ENCODE peak calls at places on chromosomes 2 and 18, in ten cellular contexts. A, G, F, R, D, P, O, I, V and Z are unnamed samples.

GRCh38 chr18:37564796-37565137 is 831 bp downstream of the CELF4 start:
- DNase-seq in A (no peak), G (peak), F (no peak), R (no peak), D (no peak), P (peak), O (no peak), I (peak), V (no peak), Z (peak)

GRCh38 chr2:66839551-66840320 is 404.8 kb downstream of the MEIS1 start:
- DNase-seq in A (no peak), G (no peak), F (no peak), R (no peak), D (no peak), P (peak), O (peak), I (no peak), V (no peak), Z (peak)

GRCh38 chr2:132849118-132849517 is 179.1 kb upstream of the LYPD1 start:
- DNase-seq in A (no peak), G (no peak), F (no peak), R (no peak), D (no peak), P (peak), O (no peak), I (no peak), V (no peak), Z (no peak)

GRCh38 chr2:64454316-64455030 is 511 bp downstream of the LGALSL start:
- DNase-seq in A (peak), G (peak), F (peak), R (no peak), D (no peak), P (peak), O (no peak), I (peak), V (peak), Z (peak)

GRCh38 chr2:37378411-37378810 is 34.0 kb downstream of the QPCT start:
- DNase-seq in A (no peak), G (no peak), F (no peak), R (no peak), D (no peak), P (peak), O (no peak), I (no peak), V (no peak), Z (no peak)

GRCh38 chr2:181396575-181397062 is 60.6 kb upstream of the ITGA4 start:
- DNase-seq in A (no peak), G (no peak), F (no peak), R (no peak), D (no peak), P (no peak), O (peak), I (no peak), V (no peak), Z (no peak)

GRCh38 chr2:127437781-127438726 is 19.8 kb downstream of the PROC start:
- DNase-seq in A (no peak), G (no peak), F (no peak), R (no peak), D (no peak), P (no peak), O (no peak), I (peak), V (no peak), Z (no peak)

GRCh38 chr2:71070294-71071025 is 2.0 kb downstream of the NAGK start:
- DNase-seq in A (peak), G (no peak), F (no peak), R (no peak), D (no peak), P (peak), O (no peak), I (no peak), V (peak), Z (no peak)

GRCh38 chr2:172969609-172970008 is 106.0 kb upstream of the MAP3K20 start:
- DNase-seq in A (no peak), G (no peak), F (no peak), R (no peak), D (no peak), P (no peak), O (no peak), I (no peak), V (no peak), Z (no peak)

GRCh38 chr2:105398522-105399206 is at the start of gene FHL2:
- DNase-seq in A (peak), G (peak), F (peak), R (peak), D (peak), P (peak), O (no peak), I (peak), V (no peak), Z (peak)

GRCh38 chr2:68812256-68812655 is 58.9 kb downstream of the BMP10 start:
- DNase-seq in A (no peak), G (no peak), F (no peak), R (no peak), D (no peak), P (no peak), O (no peak), I (no peak), V (no peak), Z (no peak)

GRCh38 chr2:45816273-45816672 is 164.8 kb downstream of the PRKCE start:
- DNase-seq in A (no peak), G (no peak), F (no peak), R (no peak), D (no peak), P (peak), O (no peak), I (no peak), V (no peak), Z (peak)

GRCh38 chr2:37885329-37885993 is 39.6 kb upstream of the RMDN2 start:
- DNase-seq in A (no peak), G (no peak), F (no peak), R (no peak), D (no peak), P (no peak), O (no peak), I (no peak), V (no peak), Z (no peak)

GRCh38 chr18:23054553-23054952 is 80.7 kb upstream of the CABLES1 start:
- DNase-seq in A (no peak), G (no peak), F (no peak), R (no peak), D (no peak), P (no peak), O (no peak), I (no peak), V (no peak), Z (no peak)

GRCh38 chr18:36348331-36348730 is 50.8 kb downstream of the FHOD3 start:
- DNase-seq in A (no peak), G (no peak), F (no peak), R (no peak), D (no peak), P (no peak), O (no peak), I (no peak), V (no peak), Z (no peak)

GRCh38 chr2:98572676-98573075 is 35.6 kb downstream of the COA5 start:
- DNase-seq in A (no peak), G (no peak), F (no peak), R (no peak), D (no peak), P (no peak), O (no peak), I (no peak), V (peak), Z (no peak)

GRCh38 chr2:15300645-15301573 is 260.2 kb downstream of the NBAS start:
- DNase-seq in A (no peak), G (no peak), F (no peak), R (no peak), D (no peak), P (no peak), O (no peak), I (no peak), V (no peak), Z (no peak)

GRCh38 chr2:168475636-168476035 is 19.6 kb downstream of the CERS6 start:
- DNase-seq in A (no peak), G (no peak), F (no peak), R (no peak), D (no peak), P (no peak), O (no peak), I (no peak), V (no peak), Z (no peak)

GRCh38 chr2:14401838-14402237 is 230.7 kb upstream of the LRATD1 start:
- DNase-seq in A (peak), G (peak), F (no peak), R (no peak), D (no peak), P (no peak), O (no peak), I (no peak), V (no peak), Z (no peak)

GRCh38 chr2:38416296-38417036 is 39.4 kb upstream of the ATL2 start:
- DNase-seq in A (no peak), G (no peak), F (no peak), R (no peak), D (no peak), P (no peak), O (no peak), I (no peak), V (no peak), Z (no peak)

GRCh38 chr2:190607657-190608357 is 41.1 kb upstream of the NAB1 start:
- DNase-seq in A (no peak), G (no peak), F (no peak), R (no peak), D (no peak), P (no peak), O (no peak), I (no peak), V (no peak), Z (no peak)

GRCh38 chr2:29459445-29460179 is 344.4 kb downstream of the CLIP4 start:
- DNase-seq in A (no peak), G (no peak), F (no peak), R (no peak), D (no peak), P (peak), O (peak), I (no peak), V (no peak), Z (no peak)

GRCh38 chr18:778194-779007 is 33.6 kb downstream of the YES1 start:
- DNase-seq in A (no peak), G (no peak), F (no peak), R (no peak), D (no peak), P (peak), O (no peak), I (no peak), V (no peak), Z (no peak)

GRCh38 chr2:110742412-110742811 is 10.0 kb downstream of the ACOXL start:
- DNase-seq in A (no peak), G (no peak), F (no peak), R (no peak), D (no peak), P (no peak), O (no peak), I (no peak), V (no peak), Z (no peak)

GRCh38 chr2:144211826-144212225 is 308.1 kb downstream of the ZEB2 start:
- DNase-seq in A (no peak), G (no peak), F (no peak), R (no peak), D (no peak), P (no peak), O (no peak), I (no peak), V (no peak), Z (no peak)

GRCh38 chr2:180663016-180663471 is 317.4 kb upstream of the UBE2E3 start:
- DNase-seq in A (no peak), G (no peak), F (no peak), R (no peak), D (no peak), P (peak), O (no peak), I (no peak), V (no peak), Z (no peak)

GRCh38 chr2:37471994-37472393 is 127.6 kb downstream of the QPCT start:
- DNase-seq in A (no peak), G (no peak), F (no peak), R (no peak), D (no peak), P (peak), O (peak), I (no peak), V (no peak), Z (no peak)

GRCh38 chr18:23189768-23190661 is 54.7 kb downstream of the CABLES1 start:
- DNase-seq in A (no peak), G (no peak), F (no peak), R (no peak), D (no peak), P (no peak), O (no peak), I (no peak), V (no peak), Z (no peak)

GRCh38 chr2:181457121-181457740 is at the start of gene ITGA4:
- DNase-seq in A (peak), G (peak), F (peak), R (peak), D (peak), P (peak), O (no peak), I (peak), V (peak), Z (peak)

GRCh38 chr2:18522484-18523146 is 37.8 kb downstream of the RDH14 start:
- DNase-seq in A (peak), G (no peak), F (no peak), R (no peak), D (no peak), P (peak), O (no peak), I (no peak), V (no peak), Z (no peak)

GRCh38 chr2:136248242-136248641 is 130.3 kb upstream of the CXCR4 start:
- DNase-seq in A (peak), G (peak), F (no peak), R (no peak), D (no peak), P (peak), O (no peak), I (no peak), V (no peak), Z (no peak)

GRCh38 chr2:46438794-46439193 is 40.6 kb upstream of the TMEM247 start:
- DNase-seq in A (no peak), G (no peak), F (no peak), R (no peak), D (no peak), P (no peak), O (no peak), I (no peak), V (no peak), Z (no peak)